ENCODE peak calls at places on chromosomes 13 and 19, in four cellular contexts. B is lower lobe of right lung, K is ovary, J is iPS DF 6.9. F is an unnamed sample.

GRCh38 chr19:29516358-29516725 is 9.5 kb upstream of the VSTM2B start:
- DNase-seq in B (peak), K (no peak), J (no peak), F (peak)

GRCh38 chr19:3129112-3129511 is 6.7 kb upstream of the GNA15 start:
- DNase-seq in B (no peak), K (no peak), J (no peak), F (no peak)

GRCh38 chr13:49220035-49220855 is at the start of gene MLNR:
- DNase-seq in B (peak), K (peak), J (no peak), F (peak)

GRCh38 chr13:75960538-75960994 is 324.4 kb downstream of the LMO7 start:
- DNase-seq in B (no peak), K (no peak), J (no peak), F (no peak)

GRCh38 chr19:41555752-41556151 is 20.2 kb upstream of the CEACAM21 start:
- DNase-seq in B (no peak), K (no peak), J (no peak), F (no peak)

GRCh38 chr19:33472696-33473624 is 48.6 kb downstream of the PEPD start:
- DNase-seq in B (peak), K (no peak), J (no peak), F (peak)

GRCh38 chr13:77084755-77085154 is 57.8 kb upstream of the FBXL3 start:
- DNase-seq in B (no peak), K (no peak), J (no peak), F (no peak)

GRCh38 chr19:38711726-38712153 is 32.5 kb downstream of the CAPN12 start:
- DNase-seq in B (peak), K (peak), J (no peak), F (no peak)

GRCh38 chr19:9673912-9674668 is 810 bp downstream of the ZNF562 start:
- DNase-seq in B (no peak), K (no peak), J (no peak), F (no peak)

GRCh38 chr13:114048463-114048862 is 74.6 kb upstream of the C13orf46 start:
- DNase-seq in B (no peak), K (no peak), J (no peak), F (no peak)

GRCh38 chr13:32121316-32121715 is 89.7 kb downstream of the FRY start:
- DNase-seq in B (no peak), K (no peak), J (no peak), F (no peak)

GRCh38 chr13:30576528-30576927 is 41.2 kb upstream of the USPL1 start:
- DNase-seq in B (no peak), K (no peak), J (no peak), F (no peak)

GRCh38 chr19:35641515-35642151 is at the start of gene ETV2:
- DNase-seq in B (no peak), K (peak), J (no peak), F (no peak)

GRCh38 chr19:45863840-45864628 is at the start of gene FOXA3:
- DNase-seq in B (no peak), K (peak), J (no peak), F (peak)

GRCh38 chr13:37870895-37871550 is 1.5 kb upstream of the TRPC4 start:
- DNase-seq in B (no peak), K (no peak), J (no peak), F (no peak)

GRCh38 chr13:34833562-34834182 is 108.4 kb upstream of the NBEA start:
- DNase-seq in B (no peak), K (no peak), J (peak), F (no peak)

GRCh38 chr19:4051175-4052101 is 15.3 kb downstream of the ZBTB7A start:
- DNase-seq in B (peak), K (no peak), J (no peak), F (peak)

GRCh38 chr19:54106716-54107115 is 4.1 kb downstream of the NDUFA3 start:
- DNase-seq in B (peak), K (peak), J (no peak), F (no peak)

GRCh38 chr13:113905942-113906341 is 42.1 kb upstream of the GAS6 start:
- DNase-seq in B (no peak), K (no peak), J (no peak), F (no peak)

GRCh38 chr19:1469936-1470863 is 8.8 kb downstream of the C19orf25 start:
- DNase-seq in B (peak), K (peak), J (no peak), F (no peak)

GRCh38 chr13:42997381-42997780 is 5.3 kb upstream of the EPSTI1 start:
- DNase-seq in B (no peak), K (no peak), J (no peak), F (no peak)

GRCh38 chr13:45292176-45292575 is 48.8 kb downstream of the TPT1 start:
- DNase-seq in B (no peak), K (no peak), J (no peak), F (no peak)

GRCh38 chr19:33410915-33411401 is 37.4 kb downstream of the CEBPG start:
- DNase-seq in B (no peak), K (no peak), J (no peak), F (no peak)

GRCh38 chr19:33507021-33507956 is 14.3 kb downstream of the PEPD start:
- DNase-seq in B (no peak), K (no peak), J (no peak), F (no peak)

GRCh38 chr19:17260842-17261325 is 3.7 kb downstream of the USHBP1 start:
- DNase-seq in B (peak), K (peak), J (peak), F (peak)

GRCh38 chr13:108322206-108322824 is 52.8 kb downstream of the TNFSF13B start:
- DNase-seq in B (no peak), K (no peak), J (no peak), F (no peak)

GRCh38 chr19:1269478-1270167 is 491 bp downstream of the CIRBP start:
- DNase-seq in B (peak), K (peak), J (no peak), F (peak)

GRCh38 chr13:97426695-97427094 is 7.3 kb upstream of the RAP2A start:
- DNase-seq in B (no peak), K (no peak), J (no peak), F (no peak)

GRCh38 chr13:97417698-97418097 is 16.3 kb upstream of the RAP2A start:
- DNase-seq in B (no peak), K (no peak), J (no peak), F (no peak)

GRCh38 chr13:97425570-97425969 is 8.4 kb upstream of the RAP2A start:
- DNase-seq in B (no peak), K (no peak), J (no peak), F (no peak)

GRCh38 chr13:97422118-97423054 is 11.6 kb upstream of the RAP2A start:
- DNase-seq in B (no peak), K (no peak), J (no peak), F (no peak)

DNA sequence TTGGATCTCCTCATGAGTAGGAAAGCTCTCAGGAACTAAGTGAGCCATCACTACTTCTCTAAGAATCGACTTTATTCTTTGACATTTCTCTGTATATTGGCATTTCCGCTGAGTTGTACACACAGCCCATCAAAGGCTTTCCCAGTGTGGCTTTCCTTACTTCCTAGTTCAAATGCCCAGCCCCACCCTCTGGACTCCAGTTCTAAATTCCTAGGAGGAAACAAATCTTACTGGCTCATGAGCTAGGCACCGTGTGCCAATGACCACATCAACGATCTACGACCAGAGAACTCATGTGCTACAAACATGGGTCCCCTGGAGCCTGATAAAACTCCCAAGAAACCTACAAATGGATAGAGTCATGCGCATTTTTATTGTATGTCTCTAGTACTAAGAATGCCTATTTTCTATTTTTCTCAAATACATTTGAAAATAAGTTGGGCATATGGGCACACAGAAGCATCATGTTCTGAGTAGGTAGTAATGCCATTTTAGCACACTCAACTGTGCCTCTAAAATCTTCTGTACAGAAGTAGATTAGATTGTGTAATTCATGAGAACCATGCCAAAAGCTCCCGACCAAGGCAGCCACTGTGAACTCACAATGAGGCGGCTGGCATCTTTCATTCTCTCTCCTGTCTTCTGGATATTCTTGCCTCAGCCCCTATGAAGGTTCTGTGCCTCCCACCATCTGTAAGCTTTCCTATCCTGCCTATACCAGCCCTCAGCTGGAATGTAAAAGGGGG is 10.5 kb upstream of the RAP2A start:
- DNase-seq in B (no peak), K (no peak), J (no peak), F (no peak)
- H3K27ac ChIP-seq in B (no peak), K (no peak), J (no peak), F (no peak)

DNA sequence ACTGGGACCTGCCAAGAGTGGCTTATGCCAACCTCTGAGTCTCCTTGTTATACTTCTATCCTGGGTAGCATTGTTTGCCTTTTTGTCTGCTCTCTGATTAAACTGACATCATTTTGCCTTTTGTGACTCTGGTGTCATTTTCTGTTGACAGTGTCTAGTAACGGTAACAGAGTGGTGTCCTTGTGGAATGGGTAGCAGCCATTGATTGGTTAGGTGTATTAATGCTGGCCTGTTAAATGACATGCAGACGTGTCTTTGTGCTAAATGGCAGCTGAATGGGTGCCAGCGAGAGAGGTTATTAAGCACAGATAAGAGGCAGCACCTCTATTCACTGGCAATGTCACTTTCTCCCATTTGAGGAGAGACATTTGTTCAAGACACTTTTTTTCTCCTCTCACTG is 1289.4 kb downstream of the PCDH9 start:
- DNase-seq in B (no peak), K (no peak), J (no peak), F (no peak)
- H3K27ac ChIP-seq in B (no peak), K (no peak), J (no peak), F (no peak)

DNA sequence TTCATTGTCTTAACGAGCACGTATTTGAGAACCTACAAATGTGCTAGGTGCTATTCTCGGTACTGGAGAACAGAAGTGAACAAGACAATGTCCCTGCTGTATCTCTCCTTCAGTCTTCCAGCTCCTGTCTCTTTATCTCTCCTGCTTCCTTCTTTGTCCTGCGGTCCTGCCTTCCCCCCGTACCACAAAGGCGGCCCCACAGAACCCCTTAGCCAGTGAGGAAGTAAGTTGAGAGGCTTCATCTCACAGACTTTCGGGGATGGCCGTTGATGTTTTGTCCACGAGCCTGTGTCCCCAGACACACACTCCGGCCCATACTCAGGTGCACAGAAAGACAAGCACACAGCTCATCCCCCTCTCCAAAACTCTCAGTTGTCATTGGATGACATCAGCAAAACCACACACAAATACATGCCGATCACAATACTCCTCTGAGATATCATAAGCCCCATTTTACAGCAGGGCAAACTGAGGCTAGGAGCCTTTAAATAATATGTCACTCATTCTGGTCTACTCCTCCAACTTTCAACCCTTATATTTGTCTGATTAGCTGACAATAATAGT is 499 bp upstream of the SWSAP1 start:
- DNase-seq in B (no peak), K (no peak), J (no peak), F (no peak)
- H3K27ac ChIP-seq in B (peak), K (peak), J (no peak), F (peak)

GRCh38 chr19:47273313-47274070 is 1.2 kb upstream of the INAFM1 start:
- DNase-seq in B (peak), K (peak), J (no peak), F (peak)

GRCh38 chr19:47274071-47274890 is at the start of gene INAFM1:
- DNase-seq in B (peak), K (peak), J (no peak), F (peak)

GRCh38 chr19:47272448-47273312 is 2.0 kb upstream of the INAFM1 start:
- DNase-seq in B (peak), K (no peak), J (no peak), F (peak)

GRCh38 chr19:47274891-47275865 is 493 bp downstream of the INAFM1 start:
- DNase-seq in B (peak), K (peak), J (no peak), F (no peak)

GRCh38 chr19:47275866-47276461 is 1.3 kb downstream of the INAFM1 start:
- DNase-seq in B (peak), K (peak), J (no peak), F (peak)
- H3K27ac ChIP-seq in B (peak), K (peak), J (no peak), F (peak)

DNA sequence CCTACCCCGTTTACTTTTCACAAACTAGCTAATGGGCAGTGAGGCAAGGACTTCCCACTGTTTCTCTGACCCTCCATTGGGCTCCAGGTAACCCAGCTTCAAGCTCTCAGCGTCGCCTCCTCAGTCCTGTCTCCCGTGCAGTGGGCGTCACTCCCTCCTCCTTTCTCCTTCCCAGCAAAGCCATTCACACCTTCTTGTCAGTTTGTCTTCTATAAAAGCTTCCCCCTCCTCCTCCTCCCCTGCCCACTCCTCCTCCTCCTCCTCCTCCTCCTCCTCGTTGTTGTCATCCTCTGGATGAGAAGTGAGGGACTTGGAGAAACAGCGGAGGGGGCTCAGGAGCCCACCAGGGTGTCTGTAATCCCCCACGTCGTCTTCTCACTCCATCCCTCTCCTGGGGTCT is 1.7 kb upstream of the GALP start:
- DNase-seq in B (no peak), K (no peak), J (no peak), F (no peak)
- H3K27ac ChIP-seq in B (no peak), K (no peak), J (no peak), F (no peak)

GRCh38 chr13:40127925-40128324 is 472.5 kb downstream of the COG6 start:
- DNase-seq in B (no peak), K (no peak), J (no peak), F (no peak)

GRCh38 chr13:40124648-40125045 is 469.2 kb downstream of the COG6 start:
- DNase-seq in B (no peak), K (no peak), J (no peak), F (no peak)

GRCh38 chr13:40127476-40127875 is 472.0 kb downstream of the COG6 start:
- DNase-seq in B (no peak), K (no peak), J (no peak), F (no peak)

GRCh38 chr13:40125336-40125735 is 469.9 kb downstream of the COG6 start:
- DNase-seq in B (no peak), K (no peak), J (no peak), F (no peak)

DNA sequence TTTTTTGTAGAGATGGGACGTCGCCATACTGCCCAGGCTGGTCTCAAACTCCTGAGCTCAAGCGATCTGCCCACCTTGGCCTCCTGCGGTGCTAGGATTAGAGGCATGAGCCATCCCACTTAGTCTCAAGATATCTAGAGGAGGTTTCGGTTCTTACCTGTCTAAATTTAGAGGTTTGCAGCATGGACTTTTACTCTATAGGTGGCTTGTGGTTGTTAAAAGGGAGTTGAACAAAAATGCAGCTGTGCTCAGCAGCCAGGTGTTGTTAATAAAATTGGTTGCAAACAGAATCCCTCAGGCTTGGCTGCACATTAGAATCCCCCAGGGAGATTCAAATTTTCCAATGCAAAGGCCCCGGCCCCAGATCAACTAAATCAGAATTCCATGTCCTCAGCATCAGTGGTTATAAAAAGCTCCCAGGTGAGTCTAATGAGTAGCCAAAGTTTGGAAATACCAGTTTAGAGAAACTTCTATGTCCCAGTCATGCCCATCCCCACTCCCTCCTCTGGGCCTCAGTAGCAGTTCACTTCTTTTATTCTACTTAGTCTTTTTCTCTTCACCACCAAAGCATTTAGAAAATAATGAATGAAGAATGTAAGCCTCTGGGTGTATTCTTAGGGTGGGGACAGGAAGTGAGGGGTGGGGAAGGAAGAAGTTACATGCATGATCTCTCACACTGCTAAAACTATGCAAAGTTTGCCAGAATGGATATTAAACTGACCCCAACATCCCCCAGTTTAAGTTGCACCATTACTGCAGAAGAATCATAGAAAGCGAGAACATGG is 471.0 kb downstream of the COG6 start:
- DNase-seq in B (no peak), K (no peak), J (no peak), F (no peak)
- H3K27ac ChIP-seq in B (no peak), K (no peak), J (no peak), F (no peak)

F was measured in upper lobe of right lung.